ENCODE peak calls at places on chromosomes 1 and 21, in seven cellular contexts. E, A, K, W, R, T and J are unnamed samples.

GRCh38 chr1:67485046-67485811 is 55.0 kb upstream of the SERBP1 start:
- ATAC-seq in E (no peak), W (no peak), K (no peak), R (no peak), A (no peak), T (no peak), J (no peak)

GRCh38 chr1:117128323-117129079 is 7.0 kb upstream of the TRIM45 start:
- ATAC-seq in A (no peak), K (no peak), E (peak), T (no peak), W (peak), R (peak), J (no peak)

GRCh38 chr1:168469690-168470089 is 74.1 kb downstream of the XCL2 start:
- ATAC-seq in E (peak), W (peak), R (peak), K (peak), A (no peak), T (peak), J (peak)

GRCh38 chr1:87781589-87781988 is 452.9 kb downstream of the LMO4 start:
- ATAC-seq in A (no peak), K (no peak), R (no peak), T (no peak), E (no peak), W (no peak), J (no peak)

GRCh38 chr1:234525156-234525774 is 46.3 kb upstream of the TARBP1 start:
- ATAC-seq in A (no peak), R (no peak), T (no peak), K (no peak), W (no peak), E (no peak), J (no peak)

GRCh38 chr1:109501644-109502367 is 7.7 kb downstream of the AMIGO1 start:
- ATAC-seq in A (peak), R (no peak), E (no peak), T (peak), K (peak), W (no peak), J (no peak)

GRCh38 chr1:172325562-172325961 is 94.9 kb upstream of the C1orf105 start:
- ATAC-seq in R (no peak), E (no peak), W (no peak), T (no peak), A (no peak), K (no peak), J (no peak)

GRCh38 chr1:53728196-53728595 is 10.8 kb downstream of the GLIS1 start:
- ATAC-seq in R (no peak), A (no peak), K (no peak), T (no peak), W (no peak), E (no peak), J (no peak)

GRCh38 chr1:248611883-248612282 is 14.4 kb upstream of the OR2T10 start:
- ATAC-seq in E (no peak), T (peak), K (no peak), R (peak), A (peak), W (peak), J (peak)

GRCh38 chr21:44375281-44375651 is 21.8 kb downstream of the TRPM2 start:
- ATAC-seq in R (no peak), T (peak), W (peak), E (no peak), K (peak), A (no peak), J (no peak)

GRCh38 chr1:220151454-220151853 is 57.5 kb downstream of the IARS2 start:
- ATAC-seq in E (peak), W (no peak), R (no peak), T (no peak), K (no peak), A (no peak), J (no peak)

GRCh38 chr1:154342836-154343472 is 17.6 kb downstream of the ATP8B2 start:
- ATAC-seq in A (peak), R (peak), T (peak), E (peak), W (peak), K (peak), J (peak)

GRCh38 chr1:24720152-24720551 is 25.1 kb upstream of the CLIC4 start:
- ATAC-seq in E (peak), A (no peak), K (no peak), T (no peak), W (no peak), R (no peak), J (no peak)

GRCh38 chr1:207791290-207791689 is 39.4 kb downstream of the CD46 start:
- ATAC-seq in A (no peak), T (no peak), K (no peak), R (no peak), E (peak), W (no peak), J (no peak)

GRCh38 chr21:22544747-22545146 is 1546.5 kb downstream of the NCAM2 start:
- ATAC-seq in W (no peak), T (no peak), A (no peak), K (no peak), E (no peak), R (no peak), J (no peak)

GRCh38 chr1:32606972-32607371 is 43.4 kb downstream of the ZBTB8OS start:
- ATAC-seq in A (no peak), W (no peak), R (no peak), K (no peak), E (no peak), T (no peak), J (no peak)

GRCh38 chr1:17423781-17424245 is 15.7 kb downstream of the RCC2 start:
- ATAC-seq in E (no peak), R (no peak), A (no peak), W (no peak), K (no peak), T (no peak), J (no peak)

GRCh38 chr1:111903858-111904449 is 85.5 kb downstream of the KCND3 start:
- ATAC-seq in R (no peak), T (no peak), W (no peak), K (no peak), A (no peak), E (no peak), J (no peak)

GRCh38 chr1:178645157-178645825 is 79.8 kb upstream of the RALGPS2 start:
- ATAC-seq in W (no peak), K (no peak), E (no peak), A (no peak), T (no peak), R (no peak), J (no peak)

GRCh38 chr1:229249854-229250644 is 20.9 kb upstream of the RAB4A start:
- ATAC-seq in W (no peak), T (no peak), R (no peak), K (peak), A (no peak), E (peak), J (no peak)

GRCh38 chr1:199867601-199868000 is 159.9 kb upstream of the NR5A2 start:
- ATAC-seq in K (no peak), R (no peak), T (no peak), A (no peak), E (no peak), W (no peak), J (no peak)

GRCh38 chr1:206128192-206128591 is 11.0 kb upstream of the AVPR1B start:
- ATAC-seq in W (no peak), K (no peak), E (no peak), A (no peak), T (no peak), R (no peak), J (no peak)

GRCh38 chr1:195030793-195031192 is 1577.4 kb downstream of the KCNT2 start:
- ATAC-seq in R (no peak), K (no peak), T (no peak), A (no peak), E (no peak), W (no peak), J (no peak)

GRCh38 chr1:174274452-174274851 is 115.1 kb downstream of the RABGAP1L start:
- ATAC-seq in K (no peak), R (no peak), E (no peak), T (no peak), A (no peak), W (no peak), J (no peak)

GRCh38 chr1:2778220-2778592 is 23.3 kb downstream of the TTC34 start:
- ATAC-seq in K (no peak), A (no peak), R (no peak), T (no peak), W (no peak), E (peak), J (no peak)

GRCh38 chr1:14413809-14414208 is 184.7 kb upstream of the KAZN start:
- ATAC-seq in T (no peak), W (no peak), E (no peak), K (no peak), A (no peak), R (no peak), J (no peak)

GRCh38 chr1:177410179-177410766 is 239.5 kb downstream of the BRINP2 start:
- ATAC-seq in E (no peak), T (no peak), K (no peak), W (no peak), R (no peak), A (no peak), J (no peak)

GRCh38 chr1:185969524-185969991 is 235.4 kb downstream of the HMCN1 start:
- ATAC-seq in A (no peak), E (no peak), K (no peak), W (no peak), R (no peak), T (no peak), J (no peak)

GRCh38 chr1:59142663-59143487 is 154.0 kb upstream of the FGGY start:
- ATAC-seq in K (no peak), A (no peak), T (no peak), R (no peak), E (peak), W (peak), J (peak)

GRCh38 chr1:84888753-84889152 is 4.3 kb downstream of the LPAR3 start:
- ATAC-seq in A (no peak), W (peak), K (no peak), E (no peak), T (peak), R (peak), J (peak)

GRCh38 chr1:176733661-176734060 is 270.7 kb downstream of the PAPPA2 start:
- ATAC-seq in E (no peak), W (no peak), R (no peak), K (no peak), T (no peak), A (no peak), J (no peak)

GRCh38 chr1:71089536-71090270 is 8.9 kb upstream of the ZRANB2 start:
- ATAC-seq in T (no peak), E (no peak), W (no peak), R (no peak), A (no peak), K (no peak), J (no peak)

GRCh38 chr1:175219774-175220173 is 27.2 kb upstream of the KIAA0040 start:
- ATAC-seq in A (no peak), E (peak), T (no peak), W (no peak), K (no peak), R (no peak), J (no peak)